ENCODE peak calls at places on chromosomes 12 and 14, in ten cellular contexts. Y is activated CD4-positive, CD25-positive, alpha-beta regulatory T cell; P is NCI-H510A; N is PC-9; A is AG10803; I is fibroblast of the aortic adventitia; X is omental fat pad; R is SIG-M5; E is A172; C is esophagus muscularis mucosa. G is an unnamed sample.

GRCh38 chr14:51609987-51610283 is 41.8 kb upstream of the FRMD6 start:
- DNase-seq in Y (no peak), P (no peak), N (no peak), A (peak; percentile 35), I (no peak), X (no peak), R (no peak), E (no peak), C (no peak), G (no peak)

GRCh38 chr14:65791551-65791981 is 379.0 kb downstream of the FUT8 start:
- DNase-seq in Y (peak; percentile 35), P (no peak), N (peak; percentile 23), A (peak; percentile 71), I (peak; percentile 70), X (no peak), R (no peak), E (peak; percentile 87), C (no peak), G (no peak)

GRCh38 chr14:91745329-91745728 is 13.4 kb upstream of the CATSPERB start:
- DNase-seq in Y (no peak), P (no peak), N (no peak), A (no peak), I (no peak), X (no peak), R (no peak), E (no peak), C (no peak), G (no peak)

GRCh38 chr14:36771256-36771655 is 109.6 kb downstream of the PAX9 start:
- DNase-seq in Y (no peak), P (peak; percentile 86), N (peak; percentile 32), A (no peak), I (no peak), X (no peak), R (no peak), E (no peak), C (no peak), G (no peak)

GRCh38 chr14:43116341-43116740 is 1390.7 kb downstream of the FSCB start:
- DNase-seq in Y (no peak), P (no peak), N (no peak), A (no peak), I (no peak), X (no peak), R (no peak), E (peak; percentile 1), C (no peak), G (no peak)

GRCh38 chr14:23483216-23483854 is 13.8 kb downstream of the NGDN start:
- DNase-seq in Y (no peak), P (peak; percentile 14), N (no peak), A (no peak), I (no peak), X (no peak), R (no peak), E (no peak), C (no peak), G (no peak)

GRCh38 chr12:112524676-112525425 is 106.1 kb downstream of the PTPN11 start:
- DNase-seq in Y (no peak), P (no peak), N (peak; percentile 80), A (peak; percentile 7), I (peak; percentile 12), X (no peak), R (no peak), E (peak; percentile 59), C (no peak), G (no peak)

GRCh38 chr14:80202888-80203562 is 8.3 kb downstream of the DIO2 start:
- DNase-seq in Y (no peak), P (no peak), N (no peak), A (no peak), I (no peak), X (no peak), R (no peak), E (no peak), C (no peak), G (no peak)

GRCh38 chr14:63562414-63562813 is 19.2 kb upstream of the PPP2R5E start:
- DNase-seq in Y (no peak), P (no peak), N (peak; percentile 22), A (no peak), I (peak; percentile 49), X (no peak), R (no peak), E (no peak), C (no peak), G (no peak)

GRCh38 chr14:94173471-94173884 is 644 bp upstream of the PPP4R4 start:
- DNase-seq in Y (no peak), P (no peak), N (no peak), A (no peak), I (no peak), X (no peak), R (no peak), E (no peak), C (no peak), G (no peak)

GRCh38 chr12:77720258-77720657 is 110.4 kb upstream of the NAV3 start:
- DNase-seq in Y (no peak), P (no peak), N (no peak), A (no peak), I (no peak), X (no peak), R (no peak), E (peak; percentile 2), C (no peak), G (no peak)

GRCh38 chr12:52235001-52235760 is 2.1 kb downstream of the KRT7 start:
- DNase-seq in Y (no peak), P (no peak), N (no peak), A (peak; percentile 42), I (peak; percentile 45), X (peak; percentile 17), R (no peak), E (no peak), C (no peak), G (no peak)

GRCh38 chr12:94139816-94140215 is 8.6 kb upstream of the PLXNC1 start:
- DNase-seq in Y (no peak), P (no peak), N (no peak), A (no peak), I (no peak), X (no peak), R (no peak), E (no peak), C (no peak), G (no peak)

GRCh38 chr12:80858356-80858755 is 79.4 kb downstream of the LIN7A start:
- DNase-seq in Y (no peak), P (no peak), N (no peak), A (peak; percentile 21), I (peak; percentile 17), X (no peak), R (no peak), E (no peak), C (no peak), G (no peak)

GRCh38 chr12:42326466-42327226 is 679 bp downstream of the PPHLN1 start:
- DNase-seq in Y (no peak), P (no peak), N (peak; percentile 11), A (peak; percentile 51), I (peak; percentile 43), X (no peak), R (no peak), E (peak; percentile 11), C (no peak), G (peak; percentile 7)

GRCh38 chr12:15688202-15688736 is 100.9 kb downstream of the EPS8 start:
- DNase-seq in Y (no peak), P (no peak), N (no peak), A (no peak), I (no peak), X (no peak), R (peak; percentile 81), E (peak; percentile 83), C (peak; percentile 93), G (peak; percentile 68)

GRCh38 chr14:62076825-62077660 is 314.8 kb downstream of the SNAPC1 start:
- DNase-seq in Y (no peak), P (no peak), N (no peak), A (no peak), I (no peak), X (no peak), R (no peak), E (no peak), C (no peak), G (no peak)

GRCh38 chr12:29782821-29783772 is 645 bp downstream of the TMTC1 start:
- DNase-seq in Y (no peak), P (no peak), N (no peak), A (no peak), I (peak; percentile 42), X (peak; percentile 41), R (no peak), E (peak; percentile 27), C (no peak), G (peak; percentile 20)

GRCh38 chr12:31603546-31604009 is 12.6 kb upstream of the DENND5B start:
- DNase-seq in Y (no peak), P (no peak), N (no peak), A (no peak), I (no peak), X (no peak), R (no peak), E (no peak), C (no peak), G (no peak)

GRCh38 chr12:10661338-10661737 is 12.5 kb downstream of the STYK1 start:
- DNase-seq in Y (no peak), P (no peak), N (no peak), A (peak; percentile 55), I (peak; percentile 26), X (no peak), R (no peak), E (no peak), C (no peak), G (no peak)

GRCh38 chr14:60649815-60650381 is 621 bp upstream of the SIX1 start:
- DNase-seq in Y (no peak), P (peak; percentile 84), N (peak; percentile 19), A (no peak), I (peak; percentile 48), X (no peak), R (no peak), E (peak; percentile 8), C (no peak), G (no peak)

GRCh38 chr12:94815958-94816357 is 165.6 kb upstream of the TMCC3 start:
- DNase-seq in Y (no peak), P (no peak), N (no peak), A (no peak), I (no peak), X (no peak), R (no peak), E (no peak), C (peak; percentile 7), G (no peak)

GRCh38 chr12:105427883-105428282 is 97.4 kb downstream of the C12orf75 start:
- DNase-seq in Y (no peak), P (no peak), N (no peak), A (peak; percentile 30), I (no peak), X (no peak), R (no peak), E (peak; percentile 40), C (no peak), G (no peak)

GRCh38 chr12:5171701-5172100 is 128.0 kb downstream of the KCNA5 start:
- DNase-seq in Y (no peak), P (no peak), N (peak; percentile 15), A (peak; percentile 76), I (peak; percentile 50), X (no peak), R (no peak), E (peak; percentile 36), C (no peak), G (peak; percentile 17)

GRCh38 chr12:78331764-78332163 is 501.1 kb downstream of the NAV3 start:
- DNase-seq in Y (no peak), P (peak; percentile 31), N (no peak), A (peak; percentile 24), I (no peak), X (no peak), R (no peak), E (no peak), C (no peak), G (no peak)

GRCh38 chr12:68971404-68971803 is 38.4 kb upstream of the CPM start:
- DNase-seq in Y (no peak), P (no peak), N (peak; percentile 15), A (peak; percentile 61), I (peak; percentile 70), X (no peak), R (no peak), E (peak; percentile 56), C (no peak), G (no peak)

GRCh38 chr14:74937171-74937570 is 14.1 kb upstream of the RPS6KL1 start:
- DNase-seq in Y (no peak), P (no peak), N (no peak), A (no peak), I (no peak), X (no peak), R (no peak), E (no peak), C (no peak), G (no peak)

GRCh38 chr12:89225808-89226368 is 126.4 kb downstream of the DUSP6 start:
- DNase-seq in Y (no peak), P (peak; percentile 89), N (peak; percentile 69), A (peak; percentile 93), I (peak; percentile 96), X (no peak), R (no peak), E (peak; percentile 69), C (no peak), G (peak; percentile 18)